ENCODE peak calls at places on chromosomes 5 and 9, in ten cellular contexts. O, V, U, X, R, C, G, E, J and B are unnamed samples. For H3K4me1, the result is how much of the 10 kb centered on the place peaks cover.

GRCh38 chr9:79776581-79776980 is 204.8 kb downstream of the TLE4 start:
- DNase-seq in R (no peak), X (no peak), G (no peak), J (no peak), O (no peak), C (no peak), U (no peak), V (no peak), E (no peak), B (no peak)

GRCh38 chr9:112747094-112747493 is 3.5 kb upstream of the SNX30 start:
- DNase-seq in R (no peak), U (peak), G (no peak), C (no peak), J (no peak), V (no peak), O (no peak), E (no peak), X (no peak), B (no peak)

GRCh38 chr9:96082516-96083232 is 207.2 kb downstream of the ERCC6L2 start:
- DNase-seq in V (no peak), O (no peak), E (no peak), C (no peak), J (no peak), R (no peak), X (no peak), G (no peak), U (no peak), B (no peak)

GRCh38 chr5:68134033-68134668 is 81.4 kb upstream of the PIK3R1 start:
- DNase-seq in U (no peak), J (no peak), E (no peak), R (no peak), X (no peak), V (no peak), O (no peak), C (no peak), G (no peak), B (no peak)

GRCh38 chr9:110303136-110303535 is 34.5 kb downstream of the TXNDC8 start:
- DNase-seq in X (no peak), C (no peak), R (no peak), G (no peak), E (no peak), V (no peak), O (no peak), J (no peak), U (no peak), B (no peak)

GRCh38 chr5:14237313-14238086 is 94.4 kb downstream of the TRIO start:
- DNase-seq in R (no peak), G (no peak), V (no peak), C (no peak), J (no peak), U (no peak), X (no peak), E (no peak), O (no peak), B (no peak)

GRCh38 chr5:3460416-3460815 is 135.2 kb upstream of the IRX1 start:
- DNase-seq in X (no peak), J (no peak), E (no peak), U (no peak), G (no peak), R (no peak), O (no peak), V (no peak), C (no peak), B (no peak)

GRCh38 chr5:126031989-126032716 is 391.1 kb upstream of the GRAMD2B start:
- DNase-seq in V (peak), C (no peak), U (no peak), J (peak), O (no peak), G (peak), E (no peak), R (no peak), X (no peak), B (no peak)

GRCh38 chr9:135857371-135857786 is 50.0 kb downstream of the CAMSAP1 start:
- DNase-seq in C (no peak), R (no peak), G (no peak), U (no peak), J (no peak), V (no peak), X (no peak), E (no peak), O (no peak), B (no peak)

GRCh38 chr5:139795074-139796001 is at the start of gene PSD2:
- DNase-seq in R (no peak), E (peak), V (peak), J (no peak), C (peak), G (peak), U (no peak), X (no peak), O (peak), B (no peak)

GRCh38 chr5:170077526-170077925 is 28.2 kb upstream of the FOXI1 start:
- DNase-seq in G (no peak), C (no peak), E (no peak), V (no peak), J (no peak), R (no peak), X (no peak), O (no peak), U (no peak), B (no peak)

GRCh38 chr9:114156658-114157421 is 1.5 kb downstream of the COL27A1 start:
- DNase-seq in O (no peak), R (peak), V (peak), E (peak), G (peak), J (peak), U (no peak), X (peak), C (peak), B (peak)

GRCh38 chr9:76458903-76459690 is at the start of gene GCNT1:
- DNase-seq in R (peak), C (peak), O (peak), J (peak), E (peak), V (peak), U (peak), G (peak), X (peak), B (peak)

GRCh38 chr5:60387041-60387440 is 312.9 kb downstream of the DEPDC1B start:
- DNase-seq in X (peak), O (no peak), U (no peak), R (no peak), E (no peak), V (no peak), J (no peak), C (no peak), G (no peak), B (no peak)

GRCh38 chr5:24649531-24649930 is 4.8 kb upstream of the CDH10 start:
- DNase-seq in J (no peak), R (no peak), C (no peak), E (no peak), G (no peak), X (no peak), U (no peak), V (no peak), O (no peak), B (no peak)

GRCh38 chr5:32712463-32713395 is 1.6 kb downstream of the NPR3 start:
- DNase-seq in O (no peak), C (peak), U (no peak), V (no peak), E (no peak), X (no peak), G (peak), R (no peak), J (no peak), B (no peak)

GRCh38 chr5:150517272-150518152 is 9.6 kb downstream of the NDST1 start:
- DNase-seq in E (peak), V (peak), O (peak), U (peak), J (no peak), X (peak), G (peak), C (peak), R (no peak), B (no peak)

GRCh38 chr9:127835930-127836586 is 18.4 kb downstream of the ENG start:
- DNase-seq in U (no peak), E (peak), R (peak), V (no peak), G (peak), J (no peak), C (peak), O (no peak), X (no peak), B (no peak)

GRCh38 chr5:59863777-59864176 is 29.7 kb downstream of the PDE4D start:
- DNase-seq in V (no peak), U (no peak), J (no peak), O (no peak), C (no peak), G (no peak), E (no peak), X (no peak), R (no peak), B (no peak)

GRCh38 chr5:42656661-42657035 is 100.0 kb upstream of the CCDC152 start:
- DNase-seq in U (no peak), G (no peak), X (no peak), E (no peak), V (no peak), R (no peak), O (no peak), C (no peak), J (no peak), B (no peak)

GRCh38 chr9:21110708-21111576 is 30.7 kb downstream of the IFNW1 start:
- DNase-seq in C (no peak), X (peak), R (no peak), V (no peak), O (no peak), E (no peak), U (peak), G (peak), J (no peak), B (peak)

GRCh38 chr5:80141681-80142080 is 106.5 kb downstream of the THBS4 start:
- DNase-seq in C (no peak), G (no peak), J (no peak), O (no peak), X (no peak), E (no peak), U (no peak), R (no peak), V (no peak), B (no peak)

GRCh38 chr5:98214240-98215051 is 559.0 kb upstream of the RGMB start:
- DNase-seq in G (no peak), J (peak), X (no peak), C (peak), V (no peak), O (no peak), E (no peak), R (no peak), U (no peak), B (no peak)

GRCh38 chr5:120086081-120086480 is 378.0 kb upstream of the PRR16 start:
- DNase-seq in G (no peak), R (no peak), X (no peak), J (no peak), O (no peak), E (no peak), U (no peak), C (no peak), V (no peak), B (no peak)

GRCh38 chr9:100324594-100325200 is 28.0 kb downstream of the TEX10 start:
- DNase-seq in O (no peak), G (no peak), X (peak), J (no peak), U (peak), C (no peak), E (no peak), R (no peak), V (no peak), B (no peak)

GRCh38 chr9:16315720-16316119 is 554.8 kb downstream of the BNC2 start:
- DNase-seq in X (no peak), C (no peak), G (no peak), J (no peak), O (no peak), R (no peak), V (no peak), U (no peak), E (peak), B (no peak)

GRCh38 chr9:88388886-88389617 is 808 bp downstream of the SPIN1 start:
- DNase-seq in X (peak), C (peak), G (peak), E (no peak), R (peak), U (peak), O (peak), J (no peak), V (peak), B (peak)

GRCh38 chr5:53373420-53374188 is 106.8 kb upstream of the FST start:
- DNase-seq in U (no peak), E (no peak), C (no peak), R (no peak), G (no peak), V (no peak), X (no peak), J (no peak), O (no peak), B (no peak)

GRCh38 chr9:134215709-134216448 is 51.5 kb upstream of the RNU6ATAC start:
- DNase-seq in O (no peak), V (peak), C (no peak), X (no peak), J (peak), U (peak), R (peak), G (peak), E (peak), B (no peak)

GRCh38 chr9:72149231-72149975 is at the start of gene GDA:
- DNase-seq in V (peak), U (no peak), G (no peak), R (no peak), E (no peak), J (no peak), X (peak), C (peak), O (no peak), B (no peak)

GRCh38 chr9:101429736-101430135 is 5.8 kb downstream of the ALDOB start:
- DNase-seq in R (no peak), X (no peak), V (no peak), E (no peak), U (no peak), G (no peak), J (no peak), C (no peak), O (no peak), B (no peak)

GRCh38 chr9:3708751-3709150 is 182.9 kb upstream of the RFX3 start:
- DNase-seq in C (no peak), U (no peak), J (no peak), E (no peak), R (no peak), O (no peak), X (no peak), V (no peak), G (peak), B (no peak)

GRCh38 chr9:133733074-133733408 is 5.1 kb downstream of the SARDH start:
- DNase-seq in X (peak), O (peak), V (peak), J (no peak), G (no peak), U (no peak), C (no peak), E (no peak), R (no peak), B (no peak)

GRCh38 chr9:4298255-4299005 is 1.4 kb downstream of the GLIS3 start:
- DNase-seq in J (peak), V (peak), R (peak), X (peak), U (no peak), O (no peak), C (peak), E (peak), G (peak), B (peak)

GRCh38 chr9:123441769-123442168 is 85.8 kb downstream of the CRB2 start:
- DNase-seq in R (no peak), J (no peak), X (no peak), V (no peak), E (no peak), U (no peak), O (no peak), C (no peak), G (no peak), B (no peak)

GRCh38 chr5:81424728-81425127 is 30.8 kb upstream of the ACOT12 start:
- DNase-seq in O (no peak), U (no peak), V (no peak), R (no peak), G (no peak), C (no peak), X (no peak), J (no peak), E (no peak), B (no peak)

GRCh38 chr9:129402931-129403742 is 217.8 kb downstream of the C9orf50 start:
- DNase-seq in U (no peak), X (no peak), G (no peak), C (no peak), O (no peak), E (peak), R (no peak), V (no peak), J (no peak), B (no peak)
- H3K4me1 ChIP-seq in U (half or more), X (half or more), G (under half), C (under half), O (half or more), E (under half), R (half or more), V (under half), J (under half), B (under half)

DNA sequence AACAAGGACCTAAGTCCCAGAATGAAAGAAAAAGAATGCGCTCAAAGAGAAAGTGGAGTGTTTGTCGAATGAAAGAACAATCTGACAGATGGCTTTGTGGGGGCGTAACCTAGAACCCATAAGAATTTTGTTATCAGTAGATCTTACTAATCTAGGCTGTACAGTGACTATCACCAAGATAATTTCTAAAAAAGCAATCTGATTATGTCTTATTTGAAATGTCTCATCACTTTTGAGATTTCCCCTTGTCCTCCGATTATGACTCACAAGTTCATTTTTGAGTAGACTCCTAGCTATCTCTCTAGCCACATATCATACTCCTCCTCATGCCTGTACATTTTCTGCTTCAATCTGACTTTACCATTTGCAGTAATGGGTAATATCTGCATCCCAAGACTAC is 135.6 kb upstream of the SMARCA2 start:
- DNase-seq in V (no peak), X (no peak), R (no peak), O (no peak), E (no peak), G (no peak), J (no peak), C (no peak), U (no peak), B (no peak)
- TF ChIP-seq POLR2A in V (no peak), X (no peak), R (no peak), O (no peak), E (no peak), G (no peak), J (no peak), C (no peak), U (no peak), B (no peak)

GRCh38 chr5:10578292-10578663 is 14.4 kb downstream of the ANKRD33B start:
- DNase-seq in X (no peak), V (no peak), C (no peak), J (no peak), E (no peak), O (no peak), R (no peak), G (no peak), U (no peak), B (no peak)
- H3K4me1 ChIP-seq in X (under half), V (under half), C (under half), J (under half), E (under half), O (under half), R (under half), G (under half), U (under half), B (under half)

DNA sequence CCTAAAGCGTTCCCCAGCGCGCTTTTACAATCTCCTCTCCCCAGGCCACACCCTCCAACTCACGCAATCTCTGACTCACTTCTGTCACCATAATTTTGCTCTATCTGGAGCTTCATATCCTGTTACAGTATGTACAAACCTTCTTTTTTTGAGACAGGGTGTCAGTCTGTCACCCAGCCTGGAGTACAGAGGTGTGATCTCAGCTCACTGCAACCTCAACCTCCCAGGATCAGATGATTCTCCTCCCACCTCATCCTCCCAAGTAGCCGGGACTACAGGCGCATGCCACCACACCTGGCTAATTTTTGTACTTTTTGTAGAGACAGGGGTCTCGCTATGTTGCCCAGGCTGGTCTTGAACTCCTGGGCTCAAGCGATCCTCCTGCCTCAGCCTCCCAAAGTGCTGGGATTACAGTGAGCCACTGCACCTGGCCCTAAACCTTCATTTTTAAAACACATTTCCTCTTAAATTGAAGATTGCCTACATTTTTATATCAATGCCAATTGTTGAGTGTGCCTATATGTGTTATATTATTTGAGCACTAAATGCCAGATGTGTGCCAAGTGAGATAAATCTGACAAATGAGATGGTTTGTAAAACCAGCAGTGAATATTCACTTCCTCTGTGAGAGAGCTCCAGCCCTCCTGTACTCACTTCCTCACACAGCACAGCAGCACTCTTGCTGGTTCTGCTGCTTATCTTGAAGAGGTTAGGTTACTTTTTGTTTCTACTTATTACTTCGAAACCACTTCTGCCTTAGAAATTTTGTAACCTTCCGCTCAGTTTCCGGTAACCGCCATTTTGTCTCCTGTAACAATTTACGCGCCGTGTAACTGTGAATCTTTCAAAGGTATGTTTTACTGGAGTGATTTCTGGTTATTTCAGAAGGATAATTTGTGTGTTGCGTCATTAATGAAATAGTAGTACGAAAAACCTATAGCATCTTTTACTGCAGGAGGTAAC is 57.9 kb downstream of the DOCK8 start:
- DNase-seq in E (no peak), C (no peak), V (peak), G (no peak), U (no peak), R (no peak), O (no peak), J (no peak), X (no peak), B (peak)
- TF ChIP-seq POLR2A in E (no peak), C (no peak), V (no peak), G (no peak), U (no peak), R (no peak), O (peak), J (no peak), X (no peak), B (no peak)